ENCODE peak calls at places on chromosomes 11 and 22, in five cellular contexts. T is IMR-90, L is adrenal gland, E is colonic mucosa, I is AG04450. F is an unnamed sample.

GRCh38 chr11:68048681-68049508 is 10.1 kb downstream of the TCIRG1 start:
- DNase-seq in T (no peak), L (no peak), E (no peak), I (no peak), F (no peak)

GRCh38 chr11:73001615-73002014 is 140.5 kb downstream of the FCHSD2 start:
- DNase-seq in T (no peak), L (no peak), E (no peak), I (no peak), F (no peak)

GRCh38 chr11:111585371-111585770 is 16.9 kb upstream of the SIK2 start:
- DNase-seq in T (peak), L (no peak), E (no peak), I (no peak), F (no peak)

GRCh38 chr22:38205261-38206128 is 3.7 kb downstream of the MAFF start:
- DNase-seq in T (peak), L (peak), E (peak), I (peak), F (peak)

GRCh38 chr11:15893080-15893492 is 463.3 kb downstream of the SOX6 start:
- DNase-seq in T (peak), L (no peak), E (peak), I (peak), F (no peak)

GRCh38 chr22:19942071-19942885 is 660 bp upstream of the TXNRD2 start:
- DNase-seq in T (peak), L (peak), E (no peak), I (no peak), F (no peak)

GRCh38 chr11:23404225-23405160 is 544.2 kb upstream of the CCDC179 start:
- DNase-seq in T (no peak), L (no peak), E (no peak), I (no peak), F (peak)

GRCh38 chr11:73350908-73351636 is 25.1 kb upstream of the RELT start:
- DNase-seq in T (peak), L (peak), E (peak), I (peak), F (peak)

GRCh38 chr11:123973816-123974215 is 3.8 kb downstream of the OR10S1 start:
- DNase-seq in T (peak), L (no peak), E (no peak), I (no peak), F (no peak)

GRCh38 chr22:46812034-46812605 is 49.7 kb downstream of the TBC1D22A start:
- DNase-seq in T (no peak), L (no peak), E (no peak), I (no peak), F (no peak)

GRCh38 chr11:13333456-13333957 is 55.9 kb downstream of the BMAL1 start:
- DNase-seq in T (no peak), L (no peak), E (peak), I (no peak), F (no peak)

GRCh38 chr11:33875621-33876294 is 16.1 kb downstream of the LMO2 start:
- DNase-seq in T (no peak), L (no peak), E (no peak), I (no peak), F (no peak)

GRCh38 chr11:35337136-35337918 is 82.0 kb downstream of the SLC1A2 start:
- DNase-seq in T (peak), L (no peak), E (no peak), I (peak), F (no peak)

DNA sequence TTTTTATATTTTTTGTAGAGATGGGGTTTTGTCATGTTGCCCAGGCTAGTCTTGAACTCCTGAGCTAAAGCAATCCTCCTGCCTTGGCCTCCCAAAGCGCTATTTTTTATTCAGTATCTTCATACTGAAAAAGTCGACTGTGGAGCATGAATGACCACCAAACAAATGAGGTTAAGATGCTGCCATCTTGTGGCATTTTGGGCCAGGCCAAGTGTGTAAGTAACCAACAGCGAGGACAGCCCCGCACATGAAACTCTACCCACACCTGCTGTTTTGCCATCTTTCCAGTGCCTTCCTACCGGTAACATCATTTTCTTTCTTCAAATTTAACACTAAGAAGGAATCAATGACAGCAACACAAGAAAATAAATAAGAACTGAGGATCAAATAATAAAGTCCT is 32.2 kb upstream of the AQP11 start:
- DNase-seq in T (peak), L (no peak), E (peak), I (no peak), F (no peak)
- TF ChIP-seq CTCF in T (no peak), L (no peak), E (no peak), I (peak), F (peak)

DNA sequence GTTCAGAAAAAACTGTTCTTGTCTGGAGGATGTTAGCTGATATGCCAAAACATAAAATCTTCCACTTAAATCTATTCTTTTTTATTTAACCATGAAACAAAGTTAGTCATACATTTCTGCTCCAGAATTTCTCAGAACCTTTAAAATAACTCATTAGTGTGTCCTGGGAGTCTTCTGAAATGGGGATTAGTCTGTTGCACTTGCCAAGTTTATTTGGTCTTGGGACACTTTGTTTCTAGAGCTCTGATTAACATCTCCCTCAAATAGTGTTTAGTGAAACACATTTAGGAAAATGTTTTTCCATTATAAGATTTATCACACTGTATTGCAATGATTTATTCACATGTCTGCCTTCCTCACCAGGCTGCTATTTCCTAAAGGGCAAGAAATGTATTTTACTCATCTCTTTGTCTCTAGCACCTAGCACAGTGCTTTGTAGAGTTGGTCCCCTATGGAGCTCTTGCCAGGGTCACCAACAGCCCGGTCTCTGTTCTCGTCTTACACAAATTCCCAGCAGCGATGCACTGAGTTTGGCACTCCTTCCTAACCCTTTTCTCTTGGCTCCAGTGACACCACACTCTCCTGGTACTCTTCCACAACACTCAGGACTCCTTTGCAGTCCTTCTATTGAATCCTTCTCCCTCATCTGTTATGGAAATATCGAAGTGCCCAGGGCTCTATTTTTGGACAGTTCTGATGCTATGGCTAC is 189.2 kb downstream of the CSNK2A3 start:
- DNase-seq in T (no peak), L (no peak), E (no peak), I (no peak), F (no peak)
- H3K27ac ChIP-seq in T (no peak), L (no peak), E (no peak), I (no peak), F (no peak)

GRCh38 chr22:42796081-42796480 is 61.0 kb downstream of the ARFGAP3 start:
- DNase-seq in T (no peak), L (no peak), E (no peak), I (no peak), F (no peak)

GRCh38 chr22:42792909-42793847 is 63.9 kb downstream of the ARFGAP3 start:
- DNase-seq in T (no peak), L (peak), E (no peak), I (no peak), F (peak)

GRCh38 chr22:42797021-42797420 is 60.1 kb downstream of the ARFGAP3 start:
- DNase-seq in T (peak), L (no peak), E (no peak), I (no peak), F (peak)

GRCh38 chr22:42793848-42794405 is 63.1 kb downstream of the ARFGAP3 start:
- DNase-seq in T (no peak), L (no peak), E (no peak), I (no peak), F (no peak)

GRCh38 chr22:42794551-42795510 is 62.2 kb downstream of the ARFGAP3 start:
- DNase-seq in T (no peak), L (no peak), E (no peak), I (no peak), F (no peak)
- TF ChIP-seq CTCF in T (no peak), L (no peak), E (no peak), I (peak), F (peak)

GRCh38 chr22:26648011-26648497 is 9.3 kb upstream of the MIAT start:
- DNase-seq in T (no peak), L (no peak), E (no peak), I (no peak), F (no peak)

GRCh38 chr22:26643368-26644100 is 13.9 kb upstream of the MIAT start:
- DNase-seq in T (no peak), L (no peak), E (no peak), I (no peak), F (no peak)

GRCh38 chr22:26646158-26646557 is 11.2 kb upstream of the MIAT start:
- DNase-seq in T (peak), L (no peak), E (no peak), I (no peak), F (no peak)

DNA sequence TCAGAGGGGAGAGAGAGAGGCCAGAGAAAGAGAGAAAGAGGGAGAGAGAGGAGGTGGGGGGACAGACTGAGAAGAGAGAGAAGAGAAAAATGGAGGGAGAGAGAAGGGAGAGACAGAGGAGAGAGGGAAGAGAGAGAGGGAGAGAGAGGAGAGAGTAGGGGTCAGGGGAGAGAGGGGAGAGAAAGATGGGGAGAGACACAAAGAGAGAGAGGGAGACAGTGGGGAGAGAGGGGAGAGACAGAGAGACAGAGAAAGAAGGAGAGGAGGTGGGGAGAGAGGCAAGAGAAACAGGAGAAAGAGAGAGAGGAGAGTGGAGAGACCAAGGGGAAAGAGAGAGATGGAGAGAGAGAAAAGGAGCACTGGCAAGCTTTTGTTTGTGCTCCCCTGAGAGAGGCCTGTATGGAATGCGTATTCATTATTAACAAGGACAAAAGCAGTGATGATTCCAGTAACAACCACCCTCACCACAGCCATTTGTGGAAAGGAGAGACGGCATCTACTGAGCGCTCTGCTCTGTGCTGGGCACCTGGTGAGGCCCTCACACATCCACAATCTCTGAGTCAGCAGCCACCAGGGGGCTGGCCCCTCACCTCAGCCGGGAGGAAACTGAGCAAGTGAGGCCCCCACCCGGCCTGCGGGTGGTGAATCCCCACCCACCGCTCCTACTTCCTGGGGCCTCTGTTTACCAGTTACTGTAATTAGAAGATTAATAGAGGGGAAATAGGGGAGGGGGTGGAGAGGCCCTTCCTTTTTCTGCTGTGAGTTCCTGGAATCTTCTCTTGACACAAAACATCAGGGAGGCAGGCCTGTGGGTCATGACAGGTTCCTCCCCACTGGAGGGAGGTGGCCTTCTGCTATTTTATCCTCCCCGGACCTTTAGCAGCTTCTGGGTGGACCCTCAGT is 14.7 kb upstream of the MIAT start:
- DNase-seq in T (no peak), L (no peak), E (no peak), I (no peak), F (peak)
- H3K27ac ChIP-seq in T (no peak), L (no peak), E (no peak), I (no peak), F (peak)

DNA sequence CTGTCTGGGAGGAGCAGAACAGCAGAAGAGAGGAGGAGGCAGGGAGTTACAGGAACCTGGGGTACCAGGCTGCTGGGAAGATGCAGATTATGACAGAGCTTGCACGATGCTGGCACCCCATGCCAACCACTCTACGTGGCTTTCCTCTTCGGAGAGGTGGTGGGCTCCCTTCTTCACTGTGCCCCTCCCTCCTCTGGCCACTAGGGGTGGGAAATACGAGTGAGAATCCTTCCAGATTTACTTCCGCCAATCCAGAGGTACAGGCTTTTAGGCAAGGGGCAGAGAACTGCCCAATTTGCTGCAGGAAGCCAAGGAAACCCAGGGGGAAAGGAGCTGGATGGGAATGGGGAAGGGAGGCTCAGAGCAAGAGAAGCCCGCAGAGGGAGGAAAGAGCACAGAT is 12.3 kb downstream of the HYOU1 start:
- DNase-seq in T (no peak), L (no peak), E (no peak), I (no peak), F (no peak)
- TF ChIP-seq CTCF in T (no peak), L (no peak), E (no peak), I (peak), F (no peak)

GRCh38 chr22:35434061-35434750 is 34.3 kb downstream of the MCM5 start:
- DNase-seq in T (no peak), L (no peak), E (no peak), I (no peak), F (no peak)

GRCh38 chr22:35426801-35427140 is 26.8 kb downstream of the MCM5 start:
- DNase-seq in T (no peak), L (no peak), E (no peak), I (no peak), F (no peak)

GRCh38 chr22:35432226-35432905 is 32.4 kb downstream of the MCM5 start:
- DNase-seq in T (no peak), L (no peak), E (no peak), I (no peak), F (no peak)

GRCh38 chr22:35431483-35432205 is 31.7 kb downstream of the MCM5 start:
- DNase-seq in T (no peak), L (no peak), E (no peak), I (no peak), F (no peak)

DNA sequence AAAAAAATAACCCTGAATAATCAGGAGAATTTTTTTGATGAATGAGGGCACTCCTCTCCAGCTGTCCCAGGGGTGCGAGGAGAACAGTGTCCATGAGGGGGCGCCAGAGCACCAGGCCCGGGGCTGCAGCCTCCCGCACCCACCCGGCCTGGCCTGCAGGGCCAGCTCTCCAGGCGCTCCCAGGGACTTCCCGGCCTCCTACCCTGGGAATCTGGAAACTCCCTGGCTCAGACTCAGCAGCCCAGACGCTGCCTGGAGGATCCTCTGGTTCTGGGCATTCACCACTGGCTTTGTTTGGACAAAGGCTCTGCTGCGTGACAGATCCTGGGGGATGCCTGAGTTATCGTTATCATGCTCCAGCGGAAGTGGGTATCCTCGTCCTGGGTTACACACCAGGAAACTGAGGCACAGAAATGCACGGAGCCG is 31.0 kb downstream of the MCM5 start:
- DNase-seq in T (peak), L (peak), E (peak), I (peak), F (peak)
- H3K27ac ChIP-seq in T (peak), L (no peak), E (peak), I (peak), F (peak)

GRCh38 chr11:121722431-121723256 is 269.9 kb upstream of the SORL1-AS1 start:
- DNase-seq in T (peak), L (peak), E (peak), I (peak), F (peak)
- TF ChIP-seq CTCF in T (no peak), L (no peak), E (no peak), I (no peak), F (peak)

F was measured in left ventricle myocardium inferior.